ENCODE peak calls at places on chromosomes 12 and 14, in eight cellular contexts. One of them, this sample, is unnamed.

GRCh38 chr12:83826112-83826511 is 1086.5 kb downstream of the SLC6A15 start:
- DNase-seq in fibroblast of the aortic adventitia: peak
- DNase-seq in foreskin fibroblast: no peak
- DNase-seq in omental fat pad: no peak
- DNase-seq in mammary epithelial cell: peak
- DNase-seq in heart right ventricle: no peak
- DNase-seq in nephron progenitor cell: peak
- DNase-seq in AG10803: peak
- DNase-seq in this sample: peak

GRCh38 chr12:92928431-92928961 is 599 bp downstream of the EEA1 start:
- DNase-seq in heart right ventricle: peak
- DNase-seq in fibroblast of the aortic adventitia: peak
- DNase-seq in mammary epithelial cell: peak
- DNase-seq in omental fat pad: peak
- DNase-seq in AG10803: peak
- DNase-seq in nephron progenitor cell: no peak
- DNase-seq in foreskin fibroblast: peak
- DNase-seq in this sample: peak

GRCh38 chr12:113684053-113684907 is 212.6 kb upstream of the LHX5 start:
- DNase-seq in nephron progenitor cell: peak
- DNase-seq in mammary epithelial cell: no peak
- DNase-seq in heart right ventricle: no peak
- DNase-seq in omental fat pad: no peak
- DNase-seq in foreskin fibroblast: peak
- DNase-seq in AG10803: peak
- DNase-seq in fibroblast of the aortic adventitia: no peak
- DNase-seq in this sample: no peak

GRCh38 chr12:2812290-2813213 is at the start of gene ITFG2:
- DNase-seq in foreskin fibroblast: peak
- DNase-seq in omental fat pad: peak
- DNase-seq in AG10803: peak
- DNase-seq in heart right ventricle: peak
- DNase-seq in mammary epithelial cell: peak
- DNase-seq in nephron progenitor cell: peak
- DNase-seq in fibroblast of the aortic adventitia: peak
- DNase-seq in this sample: peak

GRCh38 chr14:68733086-68733621 is 59.7 kb downstream of the ZFP36L1 start:
- DNase-seq in omental fat pad: no peak
- DNase-seq in fibroblast of the aortic adventitia: no peak
- DNase-seq in nephron progenitor cell: no peak
- DNase-seq in AG10803: peak
- DNase-seq in heart right ventricle: no peak
- DNase-seq in mammary epithelial cell: peak
- DNase-seq in foreskin fibroblast: no peak
- DNase-seq in this sample: no peak

GRCh38 chr14:103206023-103206481 is 82.8 kb downstream of the TNFAIP2 start:
- DNase-seq in foreskin fibroblast: no peak
- DNase-seq in mammary epithelial cell: no peak
- DNase-seq in AG10803: peak
- DNase-seq in heart right ventricle: no peak
- DNase-seq in fibroblast of the aortic adventitia: peak
- DNase-seq in nephron progenitor cell: no peak
- DNase-seq in omental fat pad: no peak
- DNase-seq in this sample: no peak

GRCh38 chr12:122421263-122421814 is 1.1 kb downstream of the CLIP1 start:
- DNase-seq in omental fat pad: no peak
- DNase-seq in fibroblast of the aortic adventitia: peak
- DNase-seq in heart right ventricle: peak
- DNase-seq in AG10803: peak
- DNase-seq in mammary epithelial cell: peak
- DNase-seq in nephron progenitor cell: no peak
- DNase-seq in foreskin fibroblast: no peak
- DNase-seq in this sample: no peak

GRCh38 chr12:52249041-52249461 is 16.0 kb downstream of the KRT7 start:
- DNase-seq in omental fat pad: no peak
- DNase-seq in fibroblast of the aortic adventitia: peak
- DNase-seq in heart right ventricle: peak
- DNase-seq in mammary epithelial cell: no peak
- DNase-seq in foreskin fibroblast: no peak
- DNase-seq in AG10803: peak
- DNase-seq in nephron progenitor cell: no peak
- DNase-seq in this sample: peak

GRCh38 chr14:39232554-39233415 is 930 bp upstream of the MIA2 start:
- DNase-seq in AG10803: peak
- DNase-seq in fibroblast of the aortic adventitia: peak
- DNase-seq in heart right ventricle: no peak
- DNase-seq in omental fat pad: no peak
- DNase-seq in foreskin fibroblast: peak
- DNase-seq in mammary epithelial cell: peak
- DNase-seq in nephron progenitor cell: no peak
- DNase-seq in this sample: no peak

GRCh38 chr14:89110110-89110509 is 285.7 kb downstream of the TTC8 start:
- DNase-seq in AG10803: no peak
- DNase-seq in heart right ventricle: no peak
- DNase-seq in omental fat pad: no peak
- DNase-seq in foreskin fibroblast: no peak
- DNase-seq in fibroblast of the aortic adventitia: no peak
- DNase-seq in nephron progenitor cell: no peak
- DNase-seq in mammary epithelial cell: no peak
- DNase-seq in this sample: no peak

GRCh38 chr14:74286736-74287135 is 16.0 kb downstream of the ABCD4 start:
- DNase-seq in fibroblast of the aortic adventitia: no peak
- DNase-seq in heart right ventricle: no peak
- DNase-seq in nephron progenitor cell: no peak
- DNase-seq in foreskin fibroblast: no peak
- DNase-seq in omental fat pad: no peak
- DNase-seq in AG10803: no peak
- DNase-seq in mammary epithelial cell: no peak
- DNase-seq in this sample: no peak

GRCh38 chr14:23580152-23580926 is 1.7 kb upstream of the JPH4 start:
- DNase-seq in foreskin fibroblast: no peak
- DNase-seq in mammary epithelial cell: no peak
- DNase-seq in nephron progenitor cell: no peak
- DNase-seq in omental fat pad: no peak
- DNase-seq in fibroblast of the aortic adventitia: no peak
- DNase-seq in heart right ventricle: no peak
- DNase-seq in AG10803: no peak
- DNase-seq in this sample: no peak

GRCh38 chr12:68420225-68421008 is 88.3 kb upstream of the MDM1 start:
- DNase-seq in foreskin fibroblast: no peak
- DNase-seq in AG10803: peak
- DNase-seq in nephron progenitor cell: no peak
- DNase-seq in fibroblast of the aortic adventitia: peak
- DNase-seq in heart right ventricle: no peak
- DNase-seq in mammary epithelial cell: no peak
- DNase-seq in omental fat pad: no peak
- DNase-seq in this sample: no peak

GRCh38 chr14:102096569-102097188 is 9.8 kb upstream of the HSP90AA1 start:
- DNase-seq in foreskin fibroblast: peak
- DNase-seq in heart right ventricle: peak
- DNase-seq in nephron progenitor cell: peak
- DNase-seq in omental fat pad: peak
- DNase-seq in fibroblast of the aortic adventitia: peak
- DNase-seq in AG10803: peak
- DNase-seq in mammary epithelial cell: peak
- DNase-seq in this sample: peak

GRCh38 chr14:59438148-59438766 is 26.9 kb downstream of the GPR135 start:
- DNase-seq in fibroblast of the aortic adventitia: peak
- DNase-seq in nephron progenitor cell: no peak
- DNase-seq in mammary epithelial cell: peak
- DNase-seq in omental fat pad: no peak
- DNase-seq in foreskin fibroblast: peak
- DNase-seq in heart right ventricle: no peak
- DNase-seq in AG10803: peak
- DNase-seq in this sample: no peak

GRCh38 chr12:6384499-6385436 is 806 bp downstream of the LTBR start:
- DNase-seq in omental fat pad: no peak
- DNase-seq in fibroblast of the aortic adventitia: no peak
- DNase-seq in mammary epithelial cell: no peak
- DNase-seq in AG10803: no peak
- DNase-seq in foreskin fibroblast: no peak
- DNase-seq in nephron progenitor cell: no peak
- DNase-seq in heart right ventricle: no peak
- DNase-seq in this sample: no peak

GRCh38 chr12:100391856-100392255 is 35.0 kb downstream of the SLC17A8 start:
- DNase-seq in heart right ventricle: no peak
- DNase-seq in foreskin fibroblast: no peak
- DNase-seq in AG10803: no peak
- DNase-seq in nephron progenitor cell: no peak
- DNase-seq in mammary epithelial cell: no peak
- DNase-seq in omental fat pad: no peak
- DNase-seq in fibroblast of the aortic adventitia: no peak
- DNase-seq in this sample: no peak

GRCh38 chr12:110005319-110005973 is 6.2 kb downstream of the ANKRD13A start:
- DNase-seq in AG10803: no peak
- DNase-seq in fibroblast of the aortic adventitia: no peak
- DNase-seq in heart right ventricle: no peak
- DNase-seq in foreskin fibroblast: no peak
- DNase-seq in mammary epithelial cell: no peak
- DNase-seq in nephron progenitor cell: no peak
- DNase-seq in omental fat pad: no peak
- DNase-seq in this sample: no peak

GRCh38 chr14:61616524-61617185 is 78.7 kb upstream of the HIF1A start:
- DNase-seq in mammary epithelial cell: peak
- DNase-seq in omental fat pad: no peak
- DNase-seq in fibroblast of the aortic adventitia: peak
- DNase-seq in foreskin fibroblast: no peak
- DNase-seq in nephron progenitor cell: no peak
- DNase-seq in heart right ventricle: no peak
- DNase-seq in AG10803: peak
- DNase-seq in this sample: no peak

GRCh38 chr14:76958975-76959710 is 69.4 kb downstream of the IRF2BPL start:
- DNase-seq in AG10803: no peak
- DNase-seq in foreskin fibroblast: no peak
- DNase-seq in mammary epithelial cell: peak
- DNase-seq in fibroblast of the aortic adventitia: peak
- DNase-seq in nephron progenitor cell: no peak
- DNase-seq in heart right ventricle: peak
- DNase-seq in omental fat pad: no peak
- DNase-seq in this sample: peak

GRCh38 chr14:30053103-30053502 is 125.5 kb upstream of the PRKD1 start:
- DNase-seq in nephron progenitor cell: no peak
- DNase-seq in AG10803: no peak
- DNase-seq in mammary epithelial cell: no peak
- DNase-seq in fibroblast of the aortic adventitia: no peak
- DNase-seq in omental fat pad: no peak
- DNase-seq in foreskin fibroblast: no peak
- DNase-seq in heart right ventricle: no peak
- DNase-seq in this sample: no peak
- TF ChIP-seq CTCF in nephron progenitor cell: no peak
- TF ChIP-seq CTCF in AG10803: no peak
- TF ChIP-seq CTCF in mammary epithelial cell: no peak
- TF ChIP-seq CTCF in fibroblast of the aortic adventitia: no peak
- TF ChIP-seq CTCF in omental fat pad: no peak
- TF ChIP-seq CTCF in foreskin fibroblast: no peak
- TF ChIP-seq CTCF in heart right ventricle: no peak
- TF ChIP-seq CTCF in this sample: no peak

GRCh38 chr14:94538070-94538740 is 23.0 kb upstream of the SERPINA4 start:
- DNase-seq in heart right ventricle: no peak
- DNase-seq in nephron progenitor cell: no peak
- DNase-seq in omental fat pad: no peak
- DNase-seq in mammary epithelial cell: no peak
- DNase-seq in foreskin fibroblast: no peak
- DNase-seq in AG10803: no peak
- DNase-seq in fibroblast of the aortic adventitia: no peak
- DNase-seq in this sample: no peak

GRCh38 chr14:94539181-94539580 is 22.1 kb upstream of the SERPINA4 start:
- DNase-seq in nephron progenitor cell: no peak
- DNase-seq in omental fat pad: no peak
- DNase-seq in mammary epithelial cell: no peak
- DNase-seq in foreskin fibroblast: no peak
- DNase-seq in heart right ventricle: no peak
- DNase-seq in fibroblast of the aortic adventitia: no peak
- DNase-seq in AG10803: no peak
- DNase-seq in this sample: no peak

GRCh38 chr14:94532462-94532861 is 23.2 kb upstream of the SERPINA12 start:
- DNase-seq in fibroblast of the aortic adventitia: no peak
- DNase-seq in omental fat pad: no peak
- DNase-seq in AG10803: peak
- DNase-seq in heart right ventricle: no peak
- DNase-seq in foreskin fibroblast: no peak
- DNase-seq in nephron progenitor cell: no peak
- DNase-seq in mammary epithelial cell: peak
- DNase-seq in this sample: no peak

GRCh38 chr14:94540031-94540794 is 21.0 kb upstream of the SERPINA4 start:
- DNase-seq in omental fat pad: no peak
- DNase-seq in fibroblast of the aortic adventitia: peak
- DNase-seq in foreskin fibroblast: no peak
- DNase-seq in mammary epithelial cell: no peak
- DNase-seq in AG10803: peak
- DNase-seq in nephron progenitor cell: no peak
- DNase-seq in heart right ventricle: no peak
- DNase-seq in this sample: no peak

GRCh38 chr14:94536836-94537235 is 24.4 kb upstream of the SERPINA4 start:
- DNase-seq in AG10803: no peak
- DNase-seq in heart right ventricle: no peak
- DNase-seq in foreskin fibroblast: no peak
- DNase-seq in mammary epithelial cell: peak
- DNase-seq in omental fat pad: no peak
- DNase-seq in fibroblast of the aortic adventitia: no peak
- DNase-seq in nephron progenitor cell: no peak
- DNase-seq in this sample: no peak
- TF ChIP-seq CTCF in AG10803: peak
- TF ChIP-seq CTCF in heart right ventricle: no peak
- TF ChIP-seq CTCF in foreskin fibroblast: no peak
- TF ChIP-seq CTCF in mammary epithelial cell: peak
- TF ChIP-seq CTCF in omental fat pad: no peak
- TF ChIP-seq CTCF in fibroblast of the aortic adventitia: no peak
- TF ChIP-seq CTCF in nephron progenitor cell: no peak
- TF ChIP-seq CTCF in this sample: no peak

DNA sequence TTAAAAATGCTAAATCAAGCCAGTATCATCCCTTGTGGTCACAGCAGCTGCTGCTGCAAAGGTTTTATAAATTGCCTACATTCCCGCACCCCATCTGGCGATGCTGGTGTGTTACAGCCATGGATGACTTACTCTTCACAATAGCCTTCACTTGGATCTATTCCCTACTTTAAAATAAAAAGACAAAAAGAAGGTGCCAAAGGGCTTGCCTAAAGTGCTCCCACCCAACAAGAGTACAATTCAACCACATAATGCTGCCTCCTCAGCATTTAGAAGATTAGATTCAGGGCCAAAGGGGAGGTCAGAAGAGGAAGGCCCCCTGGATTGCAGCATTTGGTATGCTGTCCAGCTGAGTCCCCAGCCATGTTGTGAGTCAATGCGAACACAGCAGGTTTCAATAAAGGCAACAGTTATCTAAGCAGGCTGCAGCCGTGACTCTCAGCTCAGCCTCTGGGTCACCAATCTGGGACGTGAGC is 176.1 kb downstream of the DAD1 start:
- DNase-seq in heart right ventricle: no peak
- DNase-seq in AG10803: peak
- DNase-seq in fibroblast of the aortic adventitia: no peak
- DNase-seq in mammary epithelial cell: no peak
- DNase-seq in foreskin fibroblast: no peak
- DNase-seq in omental fat pad: no peak
- DNase-seq in nephron progenitor cell: no peak
- DNase-seq in this sample: no peak
- TF ChIP-seq CTCF in heart right ventricle: no peak
- TF ChIP-seq CTCF in AG10803: no peak
- TF ChIP-seq CTCF in fibroblast of the aortic adventitia: no peak
- TF ChIP-seq CTCF in mammary epithelial cell: no peak
- TF ChIP-seq CTCF in foreskin fibroblast: no peak
- TF ChIP-seq CTCF in omental fat pad: no peak
- TF ChIP-seq CTCF in nephron progenitor cell: no peak
- TF ChIP-seq CTCF in this sample: no peak

GRCh38 chr14:50462111-50462510 is 65.4 kb upstream of the CDKL1 start:
- DNase-seq in nephron progenitor cell: no peak
- DNase-seq in heart right ventricle: no peak
- DNase-seq in foreskin fibroblast: no peak
- DNase-seq in AG10803: no peak
- DNase-seq in omental fat pad: no peak
- DNase-seq in fibroblast of the aortic adventitia: no peak
- DNase-seq in mammary epithelial cell: no peak
- DNase-seq in this sample: no peak
- TF ChIP-seq CTCF in nephron progenitor cell: no peak
- TF ChIP-seq CTCF in heart right ventricle: no peak
- TF ChIP-seq CTCF in foreskin fibroblast: no peak
- TF ChIP-seq CTCF in AG10803: no peak
- TF ChIP-seq CTCF in omental fat pad: no peak
- TF ChIP-seq CTCF in fibroblast of the aortic adventitia: no peak
- TF ChIP-seq CTCF in mammary epithelial cell: no peak
- TF ChIP-seq CTCF in this sample: no peak